ENCODE peak calls at places on chromosomes 4 and X, in four cellular contexts. O is mucosa of descending colon, Q is RWPE2, C is body of pancreas. D is an unnamed sample.

GRCh38 chrX:100076031-100076430 is 334.0 kb downstream of the PCDH19 start:
- DNase-seq in C (no peak), O (no peak), Q (no peak), D (no peak)

GRCh38 chrX:25158635-25159034 is 142.9 kb upstream of the ARX start:
- DNase-seq in Q (no peak), O (no peak), C (no peak), D (peak)

GRCh38 chrX:103197721-103198306 is 17.1 kb upstream of the BEX4 start:
- DNase-seq in C (no peak), Q (no peak), O (no peak), D (no peak)

GRCh38 chrX:67544871-67545771 is 1.3 kb downstream of the AR start:
- DNase-seq in C (peak), O (no peak), Q (no peak), D (no peak)

GRCh38 chr4:161376275-161376674 is 787.5 kb downstream of the FSTL5 start:
- DNase-seq in O (no peak), C (no peak), Q (no peak), D (no peak)

GRCh38 chr4:95761871-95762270 is 78.0 kb upstream of the PDHA2 start:
- DNase-seq in C (no peak), Q (no peak), O (no peak), D (no peak)

GRCh38 chr4:7857993-7858392 is 81.7 kb downstream of the AFAP1 start:
- DNase-seq in C (no peak), Q (no peak), O (no peak), D (no peak)

GRCh38 chr4:15868065-15868464 is 70.5 kb downstream of the FGFBP1 start:
- DNase-seq in O (no peak), Q (no peak), C (no peak), D (no peak)

DNA sequence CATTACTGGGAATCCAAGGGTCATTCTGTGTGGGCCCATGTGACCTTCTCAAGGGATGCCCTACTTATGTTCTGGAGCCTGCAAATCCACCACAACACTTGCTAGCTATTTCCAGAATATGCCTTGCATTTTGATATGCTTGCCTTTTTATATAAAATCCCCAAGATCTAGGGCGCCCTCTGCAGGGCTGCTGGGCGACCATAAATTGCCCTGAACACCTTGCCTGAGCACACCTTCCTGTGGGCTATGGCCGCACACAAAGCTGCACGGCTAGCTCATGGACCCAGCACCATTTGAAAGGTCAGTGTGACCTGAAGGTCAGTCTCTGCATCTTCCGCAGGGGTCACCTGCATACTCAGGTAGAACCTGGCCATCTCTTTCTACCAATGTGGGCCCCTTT is 311.7 kb downstream of the NLGN4X start:
- DNase-seq in C (no peak), Q (no peak), O (no peak), D (no peak)
- TF ChIP-seq CTCF in C (no peak), Q (peak), O (no peak), D (no peak)

DNA sequence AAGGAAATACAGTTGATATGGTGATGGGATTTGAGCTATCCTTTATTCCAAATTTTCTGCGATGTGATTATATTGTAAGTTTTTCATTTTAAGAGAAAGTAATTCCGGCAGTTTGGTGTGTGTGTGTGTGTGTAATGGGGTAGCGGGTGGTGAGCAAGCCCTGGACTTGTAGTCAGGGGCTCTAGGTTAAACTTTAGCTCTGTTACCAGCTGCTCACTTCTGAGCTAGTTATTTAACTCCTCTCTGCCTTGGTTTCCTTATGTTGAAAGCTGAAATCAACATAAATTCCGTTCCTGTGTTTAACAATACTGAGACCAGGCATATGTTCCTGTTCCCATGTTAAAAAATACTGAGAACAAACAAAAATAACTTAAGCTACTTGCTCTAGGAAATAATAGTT is 174.1 kb upstream of the CASK start:
- DNase-seq in C (no peak), O (no peak), Q (no peak), D (no peak)
- H3K4me3 ChIP-seq in C (no peak), O (no peak), Q (no peak), D (no peak)

GRCh38 chr4:109162759-109163158 is 139.7 kb downstream of the COL25A1 start:
- DNase-seq in O (no peak), Q (no peak), C (no peak), D (no peak)
- TF ChIP-seq CTCF in O (no peak), Q (no peak), C (no peak), D (peak)

DNA sequence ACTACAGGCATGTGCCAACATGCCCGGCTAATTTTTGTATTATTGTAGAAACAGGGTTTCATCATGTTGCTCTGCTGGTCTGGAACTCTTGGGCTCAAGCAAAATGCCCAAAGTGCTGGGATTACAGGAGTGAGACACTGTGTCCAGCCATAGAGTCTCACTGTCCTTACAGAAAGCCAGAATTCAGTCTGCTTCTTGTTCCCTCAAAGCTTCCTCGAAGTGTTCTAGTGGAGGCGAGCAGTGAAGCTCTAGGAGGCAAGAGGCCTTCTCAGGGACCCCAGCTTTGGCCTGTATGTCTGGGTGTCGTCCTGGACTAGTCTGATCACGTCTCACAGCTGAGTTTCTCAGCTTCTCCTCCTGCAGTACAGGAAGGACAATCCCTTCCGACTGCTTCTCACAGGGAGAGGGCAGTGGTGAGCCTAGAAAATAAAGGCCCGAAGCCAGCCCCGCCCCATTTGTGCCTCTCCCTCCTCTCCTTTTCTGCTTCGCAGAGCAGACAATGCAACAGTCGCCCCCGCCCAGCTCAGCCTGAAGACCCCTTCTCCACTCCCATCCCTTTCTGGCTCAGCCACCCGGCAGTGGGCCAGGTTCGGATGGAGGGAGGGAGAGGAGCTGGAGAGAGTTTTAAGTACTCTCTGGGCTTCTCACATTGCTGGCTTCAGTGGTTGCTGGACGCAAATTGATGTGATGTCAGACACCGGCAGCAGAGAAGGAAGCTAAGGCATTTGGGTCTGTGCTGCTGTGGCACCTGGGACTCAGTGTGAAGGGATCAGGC is 11.1 kb upstream of the FAM3A start:
- DNase-seq in C (peak), Q (no peak), O (peak), D (no peak)
- H3K4me3 ChIP-seq in C (no peak), Q (no peak), O (no peak), D (peak)